ENCODE peak calls at places on chromosomes 16 and 17, in nine cellular contexts. One of them, this sample, is unnamed.

GRCh38 chr16:68382296-68382718 is 66.0 kb downstream of the SMPD3 start:
- DNase-seq in A549: peak; percentile 27
- DNase-seq in stomach: peak; percentile 51
- DNase-seq in suprapubic skin: no peak
- DNase-seq in esophagus muscularis mucosa: no peak
- DNase-seq in tibial nerve: no peak
- DNase-seq in K562: peak; percentile 50
- DNase-seq in transverse colon: peak; percentile 87
- DNase-seq in HepG2: no peak
- DNase-seq in this sample: no peak

GRCh38 chr17:78933959-78934568 is 8.9 kb upstream of the TIMP2 start:
- DNase-seq in A549: peak; percentile 94
- DNase-seq in stomach: peak; percentile 96
- DNase-seq in suprapubic skin: peak; percentile 96
- DNase-seq in esophagus muscularis mucosa: peak; percentile 99
- DNase-seq in tibial nerve: peak; percentile 92
- DNase-seq in K562: no peak
- DNase-seq in transverse colon: peak; percentile 90
- DNase-seq in HepG2: peak; percentile 77
- DNase-seq in this sample: peak; percentile 99

GRCh38 chr17:48541574-48542113 is 3.3 kb downstream of the HOXB2 start:
- DNase-seq in A549: no peak
- DNase-seq in stomach: no peak
- DNase-seq in suprapubic skin: no peak
- DNase-seq in esophagus muscularis mucosa: no peak
- DNase-seq in tibial nerve: no peak
- DNase-seq in K562: peak; percentile 54
- DNase-seq in transverse colon: peak; percentile 47
- DNase-seq in HepG2: no peak
- DNase-seq in this sample: no peak

GRCh38 chr17:55549140-55549539 is 37.9 kb upstream of the SMIM36 start:
- DNase-seq in A549: peak; percentile 39
- DNase-seq in stomach: no peak
- DNase-seq in suprapubic skin: no peak
- DNase-seq in esophagus muscularis mucosa: no peak
- DNase-seq in tibial nerve: no peak
- DNase-seq in K562: no peak
- DNase-seq in transverse colon: no peak
- DNase-seq in HepG2: peak; percentile 33
- DNase-seq in this sample: no peak

GRCh38 chr16:53588081-53588648 is 85.2 kb upstream of the AKTIP start:
- DNase-seq in A549: no peak
- DNase-seq in stomach: no peak
- DNase-seq in suprapubic skin: no peak
- DNase-seq in esophagus muscularis mucosa: no peak
- DNase-seq in tibial nerve: no peak
- DNase-seq in K562: no peak
- DNase-seq in transverse colon: no peak
- DNase-seq in HepG2: no peak
- DNase-seq in this sample: no peak

GRCh38 chr17:27559996-27560481 is 70.9 kb upstream of the LGALS9 start:
- DNase-seq in A549: peak; percentile 60
- DNase-seq in stomach: peak; percentile 53
- DNase-seq in suprapubic skin: no peak
- DNase-seq in esophagus muscularis mucosa: no peak
- DNase-seq in tibial nerve: peak; percentile 19
- DNase-seq in K562: no peak
- DNase-seq in transverse colon: peak; percentile 39
- DNase-seq in HepG2: no peak
- DNase-seq in this sample: peak; percentile 74

GRCh38 chr17:79546386-79546785 is 64.5 kb downstream of the RBFOX3 start:
- DNase-seq in A549: no peak
- DNase-seq in stomach: no peak
- DNase-seq in suprapubic skin: peak; percentile 43
- DNase-seq in esophagus muscularis mucosa: no peak
- DNase-seq in tibial nerve: no peak
- DNase-seq in K562: no peak
- DNase-seq in transverse colon: no peak
- DNase-seq in HepG2: no peak
- DNase-seq in this sample: no peak

GRCh38 chr16:49855280-49855821 is 561 bp downstream of the ZNF423 start:
- DNase-seq in A549: peak; percentile 69
- DNase-seq in stomach: peak; percentile 88
- DNase-seq in suprapubic skin: peak; percentile 90
- DNase-seq in esophagus muscularis mucosa: no peak
- DNase-seq in tibial nerve: peak; percentile 70
- DNase-seq in K562: peak; percentile 79
- DNase-seq in transverse colon: peak; percentile 93
- DNase-seq in HepG2: no peak
- DNase-seq in this sample: peak; percentile 89

GRCh38 chr16:66026211-66026610 is 340.3 kb upstream of the CDH5 start:
- DNase-seq in A549: peak; percentile 5
- DNase-seq in stomach: no peak
- DNase-seq in suprapubic skin: no peak
- DNase-seq in esophagus muscularis mucosa: no peak
- DNase-seq in tibial nerve: no peak
- DNase-seq in K562: no peak
- DNase-seq in transverse colon: no peak
- DNase-seq in HepG2: no peak
- DNase-seq in this sample: no peak

GRCh38 chr17:73533801-73534574 is 110.3 kb downstream of the SDK2 start:
- DNase-seq in A549: no peak
- DNase-seq in stomach: no peak
- DNase-seq in suprapubic skin: no peak
- DNase-seq in esophagus muscularis mucosa: no peak
- DNase-seq in tibial nerve: no peak
- DNase-seq in K562: no peak
- DNase-seq in transverse colon: no peak
- DNase-seq in HepG2: no peak
- DNase-seq in this sample: no peak

GRCh38 chr17:73534575-73534940 is 109.7 kb downstream of the SDK2 start:
- DNase-seq in A549: no peak
- DNase-seq in stomach: no peak
- DNase-seq in suprapubic skin: no peak
- DNase-seq in esophagus muscularis mucosa: no peak
- DNase-seq in tibial nerve: no peak
- DNase-seq in K562: no peak
- DNase-seq in transverse colon: no peak
- DNase-seq in HepG2: no peak
- DNase-seq in this sample: no peak

GRCh38 chr17:73531171-73531570 is 113.1 kb downstream of the SDK2 start:
- DNase-seq in A549: no peak
- DNase-seq in stomach: no peak
- DNase-seq in suprapubic skin: no peak
- DNase-seq in esophagus muscularis mucosa: no peak
- DNase-seq in tibial nerve: no peak
- DNase-seq in K562: no peak
- DNase-seq in transverse colon: no peak
- DNase-seq in HepG2: no peak
- DNase-seq in this sample: no peak

GRCh38 chr17:73533127-73533526 is 111.1 kb downstream of the SDK2 start:
- DNase-seq in A549: no peak
- DNase-seq in stomach: no peak
- DNase-seq in suprapubic skin: no peak
- DNase-seq in esophagus muscularis mucosa: no peak
- DNase-seq in tibial nerve: no peak
- DNase-seq in K562: no peak
- DNase-seq in transverse colon: no peak
- DNase-seq in HepG2: no peak
- DNase-seq in this sample: no peak

GRCh38 chr17:73532441-73532901 is 111.8 kb downstream of the SDK2 start:
- DNase-seq in A549: no peak
- DNase-seq in stomach: no peak
- DNase-seq in suprapubic skin: no peak
- DNase-seq in esophagus muscularis mucosa: no peak
- DNase-seq in tibial nerve: no peak
- DNase-seq in K562: no peak
- DNase-seq in transverse colon: no peak
- DNase-seq in HepG2: no peak
- DNase-seq in this sample: no peak
- TF ChIP-seq EP300 in A549: no peak
- TF ChIP-seq EP300 in stomach: no peak
- TF ChIP-seq EP300 in suprapubic skin: no peak
- TF ChIP-seq EP300 in esophagus muscularis mucosa: no peak
- TF ChIP-seq EP300 in tibial nerve: no peak
- TF ChIP-seq EP300 in K562: no peak
- TF ChIP-seq EP300 in transverse colon: no peak
- TF ChIP-seq EP300 in HepG2: no peak
- TF ChIP-seq EP300 in this sample: no peak

DNA sequence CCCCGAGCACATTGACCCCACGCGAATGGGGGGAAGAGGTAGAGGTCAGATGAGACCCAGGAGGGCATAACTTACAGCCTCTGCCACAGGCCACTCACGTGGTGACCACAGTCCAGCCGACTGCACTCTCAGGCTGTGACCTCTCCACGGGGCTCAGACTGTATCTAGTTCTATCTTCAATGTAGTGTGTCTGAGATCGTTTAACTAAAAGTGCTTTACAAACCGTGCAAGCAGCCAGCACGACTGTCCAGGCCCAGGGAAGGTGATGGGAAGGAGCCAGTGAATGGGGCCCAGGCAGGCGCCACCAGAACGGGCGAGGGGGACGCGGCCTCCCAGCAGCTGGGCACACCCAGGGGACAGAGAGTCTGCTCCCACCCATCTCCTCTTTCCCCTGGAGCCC is 108.6 kb downstream of the ANKRD11 start:
- DNase-seq in A549: no peak
- DNase-seq in stomach: no peak
- DNase-seq in suprapubic skin: no peak
- DNase-seq in esophagus muscularis mucosa: no peak
- DNase-seq in tibial nerve: no peak
- DNase-seq in K562: no peak
- DNase-seq in transverse colon: no peak
- DNase-seq in HepG2: no peak
- DNase-seq in this sample: no peak
- TF ChIP-seq POLR2A in A549: no peak
- TF ChIP-seq POLR2A in stomach: no peak
- TF ChIP-seq POLR2A in suprapubic skin: no peak
- TF ChIP-seq POLR2A in esophagus muscularis mucosa: no peak
- TF ChIP-seq POLR2A in tibial nerve: no peak
- TF ChIP-seq POLR2A in K562: no peak
- TF ChIP-seq POLR2A in transverse colon: no peak
- TF ChIP-seq POLR2A in HepG2: no peak
- TF ChIP-seq POLR2A in this sample: no peak

DNA sequence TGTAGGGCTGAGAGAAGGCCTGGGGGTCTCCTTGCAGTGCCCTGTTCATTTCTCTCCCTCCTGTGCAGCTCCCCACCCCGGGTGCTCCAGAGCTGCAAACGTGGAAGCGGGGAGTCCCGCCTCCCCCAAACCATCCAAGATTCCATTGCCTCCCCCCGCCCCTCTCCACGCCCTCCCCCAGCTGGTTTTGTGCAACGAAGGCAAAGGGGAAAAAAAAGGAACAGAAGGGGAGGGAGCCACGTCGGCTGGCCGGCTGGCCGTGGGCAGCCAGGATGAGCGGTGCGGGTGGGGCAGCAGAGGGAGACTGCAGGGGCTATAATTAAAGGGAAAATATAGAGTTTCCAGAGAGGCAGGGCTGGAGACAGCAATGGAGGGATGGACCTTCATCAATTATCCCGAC is 1.7 kb upstream of the COL1A1 start:
- DNase-seq in A549: no peak
- DNase-seq in stomach: no peak
- DNase-seq in suprapubic skin: peak; percentile 75
- DNase-seq in esophagus muscularis mucosa: no peak
- DNase-seq in tibial nerve: no peak
- DNase-seq in K562: no peak
- DNase-seq in transverse colon: no peak
- DNase-seq in HepG2: no peak
- DNase-seq in this sample: peak; percentile 52
- TF ChIP-seq EP300 in A549: no peak
- TF ChIP-seq EP300 in stomach: no peak
- TF ChIP-seq EP300 in suprapubic skin: no peak
- TF ChIP-seq EP300 in esophagus muscularis mucosa: no peak
- TF ChIP-seq EP300 in tibial nerve: no peak
- TF ChIP-seq EP300 in K562: no peak
- TF ChIP-seq EP300 in transverse colon: no peak
- TF ChIP-seq EP300 in HepG2: no peak
- TF ChIP-seq EP300 in this sample: no peak

GRCh38 chr17:15969463-15969862 is 24.5 kb downstream of the ADORA2B start:
- DNase-seq in A549: no peak
- DNase-seq in stomach: no peak
- DNase-seq in suprapubic skin: no peak
- DNase-seq in esophagus muscularis mucosa: no peak
- DNase-seq in tibial nerve: no peak
- DNase-seq in K562: no peak
- DNase-seq in transverse colon: no peak
- DNase-seq in HepG2: no peak
- DNase-seq in this sample: no peak

GRCh38 chr17:15967706-15968399 is 22.9 kb downstream of the ADORA2B start:
- DNase-seq in A549: no peak
- DNase-seq in stomach: no peak
- DNase-seq in suprapubic skin: no peak
- DNase-seq in esophagus muscularis mucosa: no peak
- DNase-seq in tibial nerve: no peak
- DNase-seq in K562: no peak
- DNase-seq in transverse colon: no peak
- DNase-seq in HepG2: peak; percentile 44
- DNase-seq in this sample: no peak

GRCh38 chr17:15966183-15966878 is 21.4 kb downstream of the ADORA2B start:
- DNase-seq in A549: no peak
- DNase-seq in stomach: peak; percentile 72
- DNase-seq in suprapubic skin: peak; percentile 25
- DNase-seq in esophagus muscularis mucosa: no peak
- DNase-seq in tibial nerve: no peak
- DNase-seq in K562: no peak
- DNase-seq in transverse colon: peak; percentile 68
- DNase-seq in HepG2: peak; percentile 90
- DNase-seq in this sample: no peak

GRCh38 chr17:15965510-15965909 is 20.6 kb downstream of the ADORA2B start:
- DNase-seq in A549: no peak
- DNase-seq in stomach: no peak
- DNase-seq in suprapubic skin: peak; percentile 44
- DNase-seq in esophagus muscularis mucosa: no peak
- DNase-seq in tibial nerve: no peak
- DNase-seq in K562: no peak
- DNase-seq in transverse colon: no peak
- DNase-seq in HepG2: no peak
- DNase-seq in this sample: no peak

DNA sequence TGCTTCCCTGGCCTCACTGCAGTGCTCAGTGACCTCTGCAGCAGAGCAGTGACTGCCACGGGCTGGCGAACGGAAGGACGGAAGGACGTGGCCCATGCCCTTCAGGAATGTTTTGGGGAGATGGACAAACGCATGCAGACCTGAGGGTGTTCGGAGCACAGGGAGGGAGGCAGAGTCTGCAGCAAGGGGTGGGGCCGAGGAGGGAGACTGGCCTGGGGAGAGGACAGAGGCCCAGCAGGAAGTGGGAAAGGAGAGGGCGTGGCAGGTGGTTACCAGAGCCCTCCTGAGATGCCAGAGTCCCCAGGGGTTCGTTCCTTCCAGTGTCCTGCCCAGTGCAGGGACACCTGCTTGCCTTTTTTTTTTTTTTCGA is 21.9 kb downstream of the ADORA2B start:
- DNase-seq in A549: no peak
- DNase-seq in stomach: no peak
- DNase-seq in suprapubic skin: peak; percentile 50
- DNase-seq in esophagus muscularis mucosa: no peak
- DNase-seq in tibial nerve: no peak
- DNase-seq in K562: no peak
- DNase-seq in transverse colon: peak; percentile 79
- DNase-seq in HepG2: peak; percentile 35
- DNase-seq in this sample: no peak
- TF ChIP-seq POLR2A in A549: no peak
- TF ChIP-seq POLR2A in stomach: no peak
- TF ChIP-seq POLR2A in suprapubic skin: no peak
- TF ChIP-seq POLR2A in esophagus muscularis mucosa: no peak
- TF ChIP-seq POLR2A in tibial nerve: no peak
- TF ChIP-seq POLR2A in K562: no peak
- TF ChIP-seq POLR2A in transverse colon: no peak
- TF ChIP-seq POLR2A in HepG2: no peak
- TF ChIP-seq POLR2A in this sample: no peak

GRCh38 chr17:53472586-53472985 is 350.1 kb upstream of the KIF2B start:
- DNase-seq in A549: no peak
- DNase-seq in stomach: no peak
- DNase-seq in suprapubic skin: no peak
- DNase-seq in esophagus muscularis mucosa: no peak
- DNase-seq in tibial nerve: no peak
- DNase-seq in K562: no peak
- DNase-seq in transverse colon: no peak
- DNase-seq in HepG2: no peak
- DNase-seq in this sample: no peak
- TF ChIP-seq EP300 in A549: no peak
- TF ChIP-seq EP300 in stomach: no peak
- TF ChIP-seq EP300 in suprapubic skin: no peak
- TF ChIP-seq EP300 in esophagus muscularis mucosa: no peak
- TF ChIP-seq EP300 in tibial nerve: no peak
- TF ChIP-seq EP300 in K562: no peak
- TF ChIP-seq EP300 in transverse colon: no peak
- TF ChIP-seq EP300 in HepG2: no peak
- TF ChIP-seq EP300 in this sample: no peak